ENCODE peak calls at places on chromosomes 4 and X, in six cellular contexts. N, D, H, F, U and G are unnamed samples.

GRCh38 chrX:121958886-121959285 is 911.5 kb downstream of the GLUD2 start:
- DNase-seq in N (no peak), D (no peak), H (no peak), F (no peak), U (peak), G (peak)

GRCh38 chr4:69707807-69708206 is 52.6 kb downstream of the SULT1B1 start:
- DNase-seq in N (no peak), D (no peak), H (no peak), F (no peak), U (peak), G (peak)

GRCh38 chr4:36385951-36386561 is 104.6 kb downstream of the DTHD1 start:
- DNase-seq in N (peak), D (peak), H (no peak), F (no peak), U (no peak), G (no peak)

GRCh38 chr4:76105652-76106051 is 31.1 kb downstream of the ART3 start:
- DNase-seq in N (no peak), D (no peak), H (no peak), F (no peak), U (no peak), G (no peak)

GRCh38 chrX:15343075-15343476 is 7.8 kb upstream of the PIGA start:
- DNase-seq in N (no peak), D (no peak), H (no peak), F (no peak), U (no peak), G (peak)

GRCh38 chr4:77240469-77241066 is 83.6 kb downstream of the CCNG2 start:
- DNase-seq in N (peak), D (peak), H (peak), F (no peak), U (peak), G (peak)

GRCh38 chrX:43349363-43349762 is 306.7 kb upstream of the MAOA start:
- DNase-seq in N (no peak), D (peak), H (peak), F (no peak), U (no peak), G (peak)

GRCh38 chrX:22950278-22951266 is 49.2 kb upstream of the DDX53 start:
- DNase-seq in N (no peak), D (no peak), H (no peak), F (no peak), U (peak), G (peak)

GRCh38 chr4:54971474-54971950 is 153.9 kb downstream of the KDR start:
- DNase-seq in N (no peak), D (peak), H (peak), F (no peak), U (peak), G (peak)

GRCh38 chrX:40402771-40403533 is 177.8 kb upstream of the ATP6AP2 start:
- DNase-seq in N (no peak), D (no peak), H (no peak), F (peak), U (peak), G (peak)

GRCh38 chr4:114017120-114017917 is 37.9 kb upstream of the ARSJ start:
- DNase-seq in N (no peak), D (no peak), H (no peak), F (no peak), U (no peak), G (peak)

GRCh38 chr4:48043504-48043903 is 26.9 kb downstream of the NIPAL1 start:
- DNase-seq in N (no peak), D (no peak), H (no peak), F (no peak), U (no peak), G (no peak)

GRCh38 chrX:54484666-54485065 is 11.4 kb downstream of the FGD1 start:
- DNase-seq in N (no peak), D (no peak), H (no peak), F (no peak), U (no peak), G (no peak)

GRCh38 chr4:168755643-168756482 is 254.2 kb downstream of the CBR4 start:
- DNase-seq in N (no peak), D (no peak), H (no peak), F (no peak), U (peak), G (peak)

GRCh38 chrX:4932790-4933189 is 1219.3 kb upstream of the PRKX start:
- DNase-seq in N (no peak), D (no peak), H (no peak), F (no peak), U (peak), G (peak)

GRCh38 chrX:13646154-13646549 is 6.8 kb upstream of the TCEANC start:
- DNase-seq in N (no peak), D (peak), H (peak), F (peak), U (peak), G (peak)